ENCODE peak calls at places on chromosomes 7 and 10, in five cellular contexts. One of them, this sample, is unnamed.
A peak's percentile ranks its signal among the peaks of the same experiment; 100 is the strongest.

GRCh38 chr10:60650272-60650800 is 127.9 kb upstream of the CDK1 start:
- DNase-seq in fibroblast of mammary gland: no peak
- DNase-seq in kidney: no peak
- DNase-seq in spleen: no peak
- DNase-seq in fibroblast of villous mesenchyme: no peak
- DNase-seq in this sample: no peak

GRCh38 chr10:78742730-78743615 is 325.8 kb upstream of the ZMIZ1 start:
- DNase-seq in fibroblast of mammary gland: peak; percentile 69
- DNase-seq in kidney: peak; percentile 59
- DNase-seq in spleen: no peak
- DNase-seq in fibroblast of villous mesenchyme: peak; percentile 87
- DNase-seq in this sample: no peak

GRCh38 chr10:49512121-49512809 is 26.7 kb downstream of the ERCC6 start:
- DNase-seq in fibroblast of mammary gland: peak; percentile 50
- DNase-seq in kidney: no peak
- DNase-seq in spleen: no peak
- DNase-seq in fibroblast of villous mesenchyme: peak; percentile 45
- DNase-seq in this sample: peak; percentile 67

GRCh38 chr10:11167233-11167979 is 149.7 kb downstream of the CELF2 start:
- DNase-seq in fibroblast of mammary gland: no peak
- DNase-seq in kidney: no peak
- DNase-seq in spleen: no peak
- DNase-seq in fibroblast of villous mesenchyme: no peak
- DNase-seq in this sample: no peak

GRCh38 chr7:70694909-70695803 is 436.8 kb upstream of the GALNT17 start:
- DNase-seq in fibroblast of mammary gland: no peak
- DNase-seq in kidney: peak; percentile 79
- DNase-seq in spleen: no peak
- DNase-seq in fibroblast of villous mesenchyme: peak; percentile 18
- DNase-seq in this sample: peak; percentile 38

GRCh38 chr10:73894245-73894971 is 16.5 kb upstream of the PLAU start:
- DNase-seq in fibroblast of mammary gland: peak; percentile 87
- DNase-seq in kidney: no peak
- DNase-seq in spleen: no peak
- DNase-seq in fibroblast of villous mesenchyme: peak; percentile 69
- DNase-seq in this sample: peak; percentile 93

GRCh38 chr10:34319197-34319846 is 495.8 kb downstream of the PARD3 start:
- DNase-seq in fibroblast of mammary gland: peak; percentile 95
- DNase-seq in kidney: no peak
- DNase-seq in spleen: no peak
- DNase-seq in fibroblast of villous mesenchyme: peak; percentile 99
- DNase-seq in this sample: peak; percentile 97

GRCh38 chr10:14571866-14572507 is 202.7 kb downstream of the FAM107B start:
- DNase-seq in fibroblast of mammary gland: peak; percentile 12
- DNase-seq in kidney: peak; percentile 79
- DNase-seq in spleen: peak; percentile 81
- DNase-seq in fibroblast of villous mesenchyme: no peak
- DNase-seq in this sample: peak; percentile 81

GRCh38 chr7:65269150-65269856 is 104.4 kb upstream of the ZNF92 start:
- DNase-seq in fibroblast of mammary gland: peak; percentile 46
- DNase-seq in kidney: peak; percentile 72
- DNase-seq in spleen: no peak
- DNase-seq in fibroblast of villous mesenchyme: peak; percentile 6
- DNase-seq in this sample: peak; percentile 75

GRCh38 chr7:1214516-1214915 is 18.2 kb upstream of the UNCX start:
- DNase-seq in fibroblast of mammary gland: no peak
- DNase-seq in kidney: no peak
- DNase-seq in spleen: no peak
- DNase-seq in fibroblast of villous mesenchyme: no peak
- DNase-seq in this sample: no peak

GRCh38 chr7:1209097-1209496 is 23.6 kb upstream of the UNCX start:
- DNase-seq in fibroblast of mammary gland: no peak
- DNase-seq in kidney: no peak
- DNase-seq in spleen: no peak
- DNase-seq in fibroblast of villous mesenchyme: no peak
- DNase-seq in this sample: no peak

GRCh38 chr7:1211611-1212010 is 21.1 kb upstream of the UNCX start:
- DNase-seq in fibroblast of mammary gland: no peak
- DNase-seq in kidney: no peak
- DNase-seq in spleen: no peak
- DNase-seq in fibroblast of villous mesenchyme: no peak
- DNase-seq in this sample: no peak

GRCh38 chr7:1210979-1211608 is 21.6 kb upstream of the UNCX start:
- DNase-seq in fibroblast of mammary gland: peak; percentile 25
- DNase-seq in kidney: peak; percentile 73
- DNase-seq in spleen: no peak
- DNase-seq in fibroblast of villous mesenchyme: peak; percentile 18
- DNase-seq in this sample: peak; percentile 28

GRCh38 chr7:1210321-1210978 is 22.2 kb upstream of the UNCX start:
- DNase-seq in fibroblast of mammary gland: no peak
- DNase-seq in kidney: no peak
- DNase-seq in spleen: no peak
- DNase-seq in fibroblast of villous mesenchyme: no peak
- DNase-seq in this sample: peak; percentile 25
- H3K4me3 ChIP-seq in fibroblast of mammary gland: no peak overlapping the region
- H3K4me3 ChIP-seq in kidney: no peak overlapping the region
- H3K4me3 ChIP-seq in spleen: no peak overlapping the region
- H3K4me3 ChIP-seq in fibroblast of villous mesenchyme: no peak overlapping the region
- H3K4me3 ChIP-seq in this sample: no peak overlapping the region

DNA sequence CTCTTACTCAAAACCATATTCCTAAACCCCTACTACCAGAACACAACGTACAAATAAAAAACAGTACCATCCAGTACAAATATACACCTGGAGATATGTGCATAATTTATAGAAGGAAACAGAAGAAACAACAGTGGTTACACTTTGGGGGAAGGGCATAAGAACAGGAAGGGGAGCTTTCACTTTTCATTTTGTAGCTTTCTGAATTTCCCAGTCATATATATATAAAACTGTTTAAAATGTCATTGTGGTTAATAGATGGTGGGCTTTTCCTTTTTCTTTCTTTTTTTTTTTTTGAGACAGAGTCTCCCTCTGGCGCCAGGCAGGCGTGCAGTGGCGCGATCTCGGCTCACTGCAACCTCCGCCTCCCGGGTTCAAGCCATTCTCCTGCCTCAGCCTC is 47.2 kb downstream of the MALSU1 start:
- DNase-seq in fibroblast of mammary gland: no peak
- DNase-seq in kidney: no peak
- DNase-seq in spleen: no peak
- DNase-seq in fibroblast of villous mesenchyme: no peak
- DNase-seq in this sample: no peak
- H3K4me3 ChIP-seq in fibroblast of mammary gland: no peak overlapping the region
- H3K4me3 ChIP-seq in kidney: no peak overlapping the region
- H3K4me3 ChIP-seq in spleen: no peak overlapping the region
- H3K4me3 ChIP-seq in fibroblast of villous mesenchyme: no peak overlapping the region
- H3K4me3 ChIP-seq in this sample: no peak overlapping the region

GRCh38 chr10:72084094-72084459 is 4.3 kb downstream of the SPOCK2 start:
- DNase-seq in fibroblast of mammary gland: no peak
- DNase-seq in kidney: no peak
- DNase-seq in spleen: peak; percentile 72
- DNase-seq in fibroblast of villous mesenchyme: no peak
- DNase-seq in this sample: no peak

GRCh38 chr10:72085166-72085565 is 3.2 kb downstream of the SPOCK2 start:
- DNase-seq in fibroblast of mammary gland: no peak
- DNase-seq in kidney: no peak
- DNase-seq in spleen: no peak
- DNase-seq in fibroblast of villous mesenchyme: no peak
- DNase-seq in this sample: no peak

GRCh38 chr10:72086466-72087391 is 1.6 kb downstream of the SPOCK2 start:
- DNase-seq in fibroblast of mammary gland: peak; percentile 22
- DNase-seq in kidney: peak; percentile 89
- DNase-seq in spleen: peak; percentile 96
- DNase-seq in fibroblast of villous mesenchyme: no peak
- DNase-seq in this sample: peak; percentile 32

GRCh38 chr10:72087392-72087968 is 871 bp downstream of the SPOCK2 start:
- DNase-seq in fibroblast of mammary gland: no peak
- DNase-seq in kidney: peak; percentile 79
- DNase-seq in spleen: peak; percentile 93
- DNase-seq in fibroblast of villous mesenchyme: no peak
- DNase-seq in this sample: no peak

DNA sequence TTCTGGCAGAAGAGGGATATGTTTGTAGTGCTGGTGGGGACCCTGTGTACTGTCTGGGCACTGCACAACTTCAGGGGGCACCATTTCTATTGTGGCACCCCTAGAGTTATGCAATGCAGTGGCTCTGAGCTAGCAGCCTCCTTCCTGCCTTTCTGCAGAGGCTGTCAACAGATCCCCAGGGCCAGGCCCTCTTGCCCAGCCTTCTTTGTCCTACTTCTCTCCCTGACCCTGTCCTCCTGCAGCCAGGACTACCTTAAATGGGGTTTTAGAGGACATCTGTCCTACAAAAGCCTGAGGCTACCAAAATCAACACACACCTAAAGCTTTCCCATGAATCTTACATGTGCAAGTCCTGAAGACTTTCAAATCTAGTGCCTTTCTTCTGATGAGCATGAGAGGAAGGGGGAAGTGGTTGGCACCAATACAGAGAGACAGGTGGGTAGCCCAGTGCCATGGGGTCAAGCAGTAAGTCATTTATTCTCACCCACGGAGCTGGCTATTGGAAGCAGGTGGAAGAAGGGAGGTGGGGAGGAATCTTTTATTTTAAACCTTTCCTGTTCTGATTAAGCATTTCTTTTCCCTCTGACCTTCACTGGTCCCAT is 2.4 kb downstream of the SPOCK2 start:
- DNase-seq in fibroblast of mammary gland: no peak
- DNase-seq in kidney: no peak
- DNase-seq in spleen: no peak
- DNase-seq in fibroblast of villous mesenchyme: no peak
- DNase-seq in this sample: no peak
- H3K4me3 ChIP-seq in fibroblast of mammary gland: no peak overlapping the region
- H3K4me3 ChIP-seq in kidney: no peak overlapping the region
- H3K4me3 ChIP-seq in spleen: no peak overlapping the region
- H3K4me3 ChIP-seq in fibroblast of villous mesenchyme: no peak overlapping the region
- H3K4me3 ChIP-seq in this sample: no peak overlapping the region

GRCh38 chr7:100827330-100828226 is at the start of gene EPHB4:
- DNase-seq in fibroblast of mammary gland: peak; percentile 74
- DNase-seq in kidney: peak; percentile 92
- DNase-seq in spleen: peak; percentile 87
- DNase-seq in fibroblast of villous mesenchyme: peak; percentile 91
- DNase-seq in this sample: peak; percentile 71
- H3K4me3 ChIP-seq in fibroblast of mammary gland: peak within 1 kb of the TSS; percentile 64
- H3K4me3 ChIP-seq in kidney: peak within 1 kb of the TSS; percentile 70
- H3K4me3 ChIP-seq in spleen: peak within 1 kb of the TSS; percentile 45
- H3K4me3 ChIP-seq in fibroblast of villous mesenchyme: peak within 1 kb of the TSS; percentile 82
- H3K4me3 ChIP-seq in this sample: peak within 1 kb of the TSS; percentile 66

DNA sequence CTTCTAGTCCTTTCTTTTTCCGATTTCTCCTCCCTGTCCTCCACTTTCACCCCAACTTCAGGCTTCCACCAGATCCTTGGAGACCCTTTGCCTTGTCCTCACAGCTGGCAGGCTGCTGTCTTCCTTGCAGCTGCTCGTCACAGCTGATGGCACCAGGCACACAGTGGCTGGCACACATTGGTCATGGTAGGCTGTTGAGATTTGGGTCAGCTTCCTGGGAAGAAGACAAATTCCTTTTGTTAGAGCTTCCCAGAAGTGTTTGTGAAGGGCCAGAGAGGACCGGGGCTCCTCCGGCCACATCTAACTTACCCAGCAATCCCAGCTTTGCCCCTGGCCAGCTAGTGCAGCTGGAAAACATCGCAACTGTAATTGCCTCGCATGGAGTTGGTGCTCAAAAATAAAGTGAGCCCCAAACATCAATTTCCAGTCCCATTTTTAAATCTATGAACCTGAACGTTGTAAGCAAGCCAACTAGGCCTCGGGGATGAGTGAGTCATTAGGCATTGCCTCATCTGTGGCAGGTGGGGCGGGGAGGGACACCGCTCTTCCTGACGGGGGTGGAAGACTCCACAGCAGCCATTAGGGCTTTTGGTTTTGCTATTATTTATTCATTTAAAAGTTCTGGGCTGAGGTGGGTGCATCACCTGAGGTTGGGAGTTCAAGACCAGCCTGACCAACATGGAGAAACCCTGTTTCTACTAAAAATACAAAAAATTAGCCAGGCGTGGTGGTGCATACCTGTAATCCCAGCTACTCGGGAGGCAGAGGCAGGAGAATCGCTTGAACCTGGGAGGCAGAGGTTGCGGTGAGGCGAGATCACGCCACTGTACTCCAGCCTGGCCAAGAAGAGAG is 12.4 kb downstream of the CPA5 start:
- DNase-seq in fibroblast of mammary gland: peak; percentile 92
- DNase-seq in kidney: peak; percentile 91
- DNase-seq in spleen: no peak
- DNase-seq in fibroblast of villous mesenchyme: peak; percentile 90
- DNase-seq in this sample: peak; percentile 95
- H3K4me3 ChIP-seq in fibroblast of mammary gland: no peak overlapping the region
- H3K4me3 ChIP-seq in kidney: no peak overlapping the region
- H3K4me3 ChIP-seq in spleen: no peak overlapping the region
- H3K4me3 ChIP-seq in fibroblast of villous mesenchyme: no peak overlapping the region
- H3K4me3 ChIP-seq in this sample: no peak overlapping the region